ENCODE peak calls at places on chromosome 20, in four cellular contexts. P is K562, W is GM12878, U is HepG2. V is an unnamed sample.

GRCh38 chr20:25623225-25623735 is 534 bp downstream of the NANP start:
- DNase-seq in P (peak; percentile 53), W (peak; percentile 5), U (peak; percentile 64), V (peak; percentile 60)

GRCh38 chr20:43198607-43199006 is 8.9 kb upstream of the PTPRT start:
- DNase-seq in P (no peak), W (no peak), U (no peak), V (no peak)

GRCh38 chr20:22925613-22925983 is 109.5 kb upstream of the SSTR4 start:
- DNase-seq in P (no peak), W (no peak), U (no peak), V (no peak)

GRCh38 chr20:8244637-8245036 is 112.6 kb downstream of the PLCB1 start:
- DNase-seq in P (no peak), W (no peak), U (peak; percentile 50), V (no peak)

GRCh38 chr20:6769953-6770831 is 2.7 kb downstream of the BMP2 start:
- DNase-seq in P (no peak), W (no peak), U (no peak), V (no peak)

GRCh38 chr20:63829943-63830820 is 882 bp downstream of the ZBTB46 start:
- DNase-seq in P (no peak), W (no peak), U (no peak), V (no peak)

GRCh38 chr20:1322511-1323245 is 6.3 kb downstream of the SDCBP2 start:
- DNase-seq in P (no peak), W (no peak), U (no peak), V (no peak)

GRCh38 chr20:33673411-33674293 is 576 bp downstream of the NECAB3 start:
- DNase-seq in P (peak; percentile 66), W (no peak), U (no peak), V (peak; percentile 64)

GRCh38 chr20:25452333-25452732 is 44.9 kb downstream of the GINS1 start:
- DNase-seq in P (no peak), W (no peak), U (no peak), V (no peak)

GRCh38 chr20:25281541-25281991 is 33.7 kb downstream of the PYGB start:
- DNase-seq in P (no peak), W (peak; percentile 64), U (no peak), V (no peak)

GRCh38 chr20:11496382-11496781 is 421.3 kb upstream of the BTBD3 start:
- DNase-seq in P (no peak), W (no peak), U (no peak), V (no peak)
- TF ChIP-seq CHD2 in P (no peak), W (no peak), U (no peak), V (no peak)

GRCh38 chr20:16732506-16733152 is 2.8 kb downstream of the SNRPB2 start:
- DNase-seq in P (no peak), W (no peak), U (no peak), V (no peak)
- TF ChIP-seq POLR2AphosphoS2 in P (no peak), W (no peak), U (no peak), V (no peak)

GRCh38 chr20:41052742-41053419 is 24.3 kb downstream of the TOP1 start:
- DNase-seq in P (no peak), W (no peak), U (no peak), V (no peak)
- TF ChIP-seq CHD2 in P (no peak), W (no peak), U (no peak), V (no peak)

GRCh38 chr20:58078741-58079522 is 149.5 kb downstream of the ANKRD60 start:
- DNase-seq in P (no peak), W (no peak), U (no peak), V (no peak)
- TF ChIP-seq POLR2AphosphoS2 in P (no peak), W (no peak), U (no peak), V (no peak)

GRCh38 chr20:56628873-56629463 is at the start of gene TFAP2C:
- DNase-seq in P (peak; percentile 74), W (no peak), U (no peak), V (peak; percentile 84)
- TF ChIP-seq CHD2 in P (no peak), W (no peak), U (no peak), V (no peak)

DNA sequence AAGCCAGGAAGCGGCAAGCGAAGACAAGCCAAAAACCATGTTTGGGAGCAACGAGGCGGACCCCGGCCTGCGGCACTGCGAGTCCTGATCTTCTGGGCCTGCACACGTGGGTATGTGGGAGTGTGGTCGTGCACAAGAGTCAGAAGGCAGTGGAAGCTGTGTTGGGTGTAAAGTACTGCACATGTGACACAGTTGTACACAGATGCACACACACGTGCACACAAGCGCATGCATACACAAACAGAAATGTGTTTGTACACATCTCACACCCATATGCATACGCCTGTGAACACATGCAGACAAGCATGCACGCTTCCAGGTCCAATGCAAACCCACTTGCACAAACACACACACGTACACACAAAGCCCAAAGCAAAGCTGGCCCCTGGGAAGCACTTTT is 52.6 kb upstream of the SLCO4A1 start:
- DNase-seq in P (no peak), W (no peak), U (no peak), V (no peak)
- TF ChIP-seq POLR2AphosphoS2 in P (no peak), W (no peak), U (no peak), V (no peak)

DNA sequence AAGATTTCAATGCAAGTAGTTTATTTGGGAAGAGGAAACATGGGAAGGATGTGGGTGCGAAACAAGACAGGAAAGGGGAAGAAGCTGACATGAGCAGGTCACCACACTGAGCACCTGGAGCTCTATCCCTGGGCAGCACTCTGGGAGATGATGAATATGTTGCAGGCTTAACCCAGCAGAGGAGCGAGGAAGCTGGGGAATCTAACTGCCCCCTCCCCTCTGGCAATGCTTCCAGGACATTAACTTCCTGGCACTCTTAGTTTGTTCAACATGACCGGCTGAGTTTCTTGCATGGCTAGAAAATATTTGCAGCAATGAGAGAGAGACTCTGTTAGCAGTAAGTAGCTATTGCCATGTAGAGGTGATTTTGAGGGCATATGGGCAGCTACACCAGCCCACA is 4.9 kb upstream of the ADA start:
- DNase-seq in P (no peak), W (no peak), U (no peak), V (no peak)
- TF ChIP-seq CHD2 in P (no peak), W (no peak), U (no peak), V (no peak)